ENCODE peak calls at places on chromosomes 11 and 22, in ten cellular contexts. Q is endothelial cell of umbilical vein, W is K562, B is HCT116, R is H1, Y is Panc1, L is transverse colon, A is suprapubic skin, G is GM23338, V is stomach. O is an unnamed sample. For H3K4me1, the result is how much of the 10 kb centered on the place peaks cover.

GRCh38 chr11:105022527-105022926 is 441 bp downstream of the CASP5 start:
- DNase-seq in B (no peak), G (no peak), V (no peak), L (no peak), R (no peak), Q (no peak), Y (no peak), W (no peak), A (no peak), O (no peak)

GRCh38 chr22:48698618-48699017 is 1129.1 kb downstream of the BRD1 start:
- DNase-seq in A (no peak), Y (no peak), L (no peak), W (no peak), G (no peak), V (no peak), R (no peak), B (no peak), Q (no peak), O (no peak)

GRCh38 chr22:29083576-29084566 is 11.0 kb downstream of the KREMEN1 start:
- DNase-seq in A (no peak), B (no peak), W (no peak), R (no peak), L (no peak), Q (no peak), Y (no peak), V (no peak), G (no peak), O (no peak)

GRCh38 chr11:57458410-57459111 is 1.8 kb upstream of the RTN4RL2 start:
- DNase-seq in L (peak), W (peak), V (peak), A (no peak), B (no peak), G (peak), R (no peak), Q (no peak), Y (no peak), O (no peak)

GRCh38 chr11:61491736-61492395 is 16.7 kb upstream of the LRRC10B start:
- DNase-seq in V (no peak), L (no peak), A (no peak), Y (no peak), B (no peak), R (no peak), W (no peak), G (no peak), Q (no peak), O (no peak)

GRCh38 chr11:69230856-69231425 is 63.0 kb upstream of the MYEOV start:
- DNase-seq in B (no peak), A (no peak), W (no peak), Y (no peak), Q (no peak), R (no peak), V (peak), G (no peak), L (no peak), O (peak)

GRCh38 chr22:29463487-29464088 is 16.4 kb upstream of the NEFH start:
- DNase-seq in A (no peak), L (no peak), Q (no peak), R (no peak), B (no peak), G (peak), W (no peak), V (no peak), Y (no peak), O (no peak)

GRCh38 chr22:19337137-19337536 is 45.6 kb upstream of the CLTCL1 start:
- DNase-seq in L (no peak), W (no peak), B (no peak), G (no peak), R (no peak), Y (no peak), Q (no peak), A (no peak), V (no peak), O (no peak)

GRCh38 chr22:43185860-43186261 is 1.1 kb downstream of the TTLL12 start:
- DNase-seq in W (no peak), Y (no peak), A (no peak), R (no peak), L (peak), V (peak), B (peak), G (peak), Q (peak), O (peak)

GRCh38 chr22:28034760-28035401 is 115.8 kb upstream of the PITPNB start:
- DNase-seq in V (peak), B (no peak), W (no peak), Q (peak), R (no peak), L (peak), A (peak), G (no peak), Y (no peak), O (no peak)

GRCh38 chr11:121892131-121892681 is 223.8 kb downstream of the BLID start:
- DNase-seq in A (no peak), W (no peak), Q (peak), L (no peak), B (no peak), G (peak), R (peak), Y (no peak), V (no peak), O (no peak)

GRCh38 chr22:18023509-18024275 is 669 bp downstream of the MICAL3 start:
- DNase-seq in V (peak), L (peak), R (peak), Y (no peak), B (peak), W (peak), Q (peak), A (peak), G (peak), O (peak)

GRCh38 chr22:46036558-46037408 is 59.8 kb upstream of the WNT7B start:
- DNase-seq in A (peak), V (peak), Q (peak), W (no peak), L (peak), B (peak), Y (no peak), R (no peak), G (peak), O (no peak)

GRCh38 chr22:29330291-29330690 is 14.8 kb upstream of the RASL10A start:
- DNase-seq in W (no peak), R (no peak), Q (no peak), B (no peak), V (no peak), Y (no peak), L (no peak), G (no peak), A (no peak), O (no peak)

GRCh38 chr11:14974723-14975587 is 2.8 kb upstream of the CALCA start:
- DNase-seq in Y (peak), V (peak), Q (peak), G (peak), B (peak), L (peak), A (no peak), R (no peak), W (peak), O (no peak)

GRCh38 chr11:73317373-73317772 is 9.3 kb downstream of the ARHGEF17 start:
- DNase-seq in Y (no peak), Q (no peak), G (no peak), L (peak), R (no peak), V (peak), A (no peak), B (no peak), W (no peak), O (peak)

GRCh38 chr22:28297504-28297903 is 378.4 kb upstream of the PITPNB start:
- DNase-seq in A (no peak), Y (no peak), V (no peak), B (no peak), Q (no peak), R (no peak), L (peak), W (no peak), G (no peak), O (no peak)

GRCh38 chr22:32849501-32849900 is 48.0 kb downstream of the TIMP3 start:
- DNase-seq in Y (no peak), Q (no peak), W (no peak), B (no peak), L (no peak), A (no peak), G (no peak), V (no peak), R (no peak), O (no peak)

GRCh38 chr22:17945851-17946690 is 78.3 kb downstream of the MICAL3 start:
- DNase-seq in Y (no peak), W (no peak), B (no peak), A (peak), V (peak), R (no peak), Q (no peak), G (no peak), L (no peak), O (no peak)

GRCh38 chr11:125141686-125142535 is 22.6 kb upstream of the PKNOX2 start:
- DNase-seq in V (peak), Q (peak), L (peak), A (no peak), R (no peak), B (no peak), W (peak), Y (peak), G (peak), O (no peak)

GRCh38 chr22:43320943-43321900 is 21.9 kb downstream of the SCUBE1 start:
- DNase-seq in A (no peak), G (no peak), V (no peak), W (peak), Q (no peak), B (no peak), R (no peak), L (no peak), Y (no peak), O (no peak)

GRCh38 chr11:12404461-12404860 is 27.1 kb downstream of the PARVA start:
- DNase-seq in V (no peak), Q (no peak), R (no peak), L (peak), G (no peak), B (no peak), Y (no peak), W (no peak), A (no peak), O (no peak)

GRCh38 chr22:35218079-35218478 is 39.2 kb upstream of the HMGXB4 start:
- DNase-seq in V (no peak), R (no peak), W (no peak), L (no peak), Q (no peak), A (no peak), B (no peak), Y (no peak), G (no peak), O (no peak)

GRCh38 chr11:15818132-15818842 is 538.1 kb downstream of the SOX6 start:
- DNase-seq in W (no peak), B (no peak), G (no peak), Y (no peak), R (no peak), Q (no peak), L (peak), A (no peak), V (no peak), O (no peak)

GRCh38 chr11:6640036-6640984 is 15.3 kb downstream of the DCHS1 start:
- DNase-seq in B (no peak), W (no peak), Q (no peak), G (no peak), L (no peak), R (no peak), Y (no peak), V (no peak), A (no peak), O (no peak)

GRCh38 chr22:17484608-17485007 is 78.7 kb upstream of the SLC25A18 start:
- DNase-seq in W (no peak), Y (no peak), B (no peak), R (no peak), V (no peak), L (no peak), Q (no peak), G (no peak), A (no peak), O (no peak)

GRCh38 chr11:86372586-86372985 is 2.1 kb upstream of the CCDC81 start:
- DNase-seq in L (no peak), Q (no peak), Y (no peak), R (no peak), B (no peak), V (no peak), W (no peak), G (no peak), A (no peak), O (no peak)

GRCh38 chr11:68763181-68763721 is 11.9 kb upstream of the TESMIN start:
- DNase-seq in Q (no peak), Y (no peak), L (peak), R (no peak), V (no peak), A (no peak), G (peak), B (no peak), W (no peak), O (no peak)

GRCh38 chr11:37370817-37371216 is 772.8 kb upstream of the RAG2 start:
- DNase-seq in B (no peak), Q (no peak), Y (no peak), W (no peak), V (no peak), L (no peak), G (no peak), A (no peak), R (no peak), O (no peak)

GRCh38 chr22:42202669-42203068 is 67.8 kb downstream of the TCF20 start:
- DNase-seq in L (no peak), V (no peak), W (no peak), Y (no peak), Q (no peak), A (no peak), G (no peak), B (no peak), R (no peak), O (no peak)

GRCh38 chr11:63814383-63814736 is 1.1 kb downstream of the SPINDOC start:
- DNase-seq in A (no peak), R (no peak), Y (no peak), Q (peak), V (no peak), L (no peak), W (no peak), B (no peak), G (no peak), O (no peak)

GRCh38 chr11:69008774-69009440 is 4.1 kb downstream of the MRGPRF start:
- DNase-seq in R (peak), Q (peak), V (peak), Y (no peak), A (peak), W (peak), L (peak), G (no peak), B (peak), O (no peak)

GRCh38 chr11:63915961-63916836 is 765 bp downstream of the RCOR2 start:
- DNase-seq in V (peak), Q (no peak), B (no peak), R (no peak), L (peak), A (no peak), G (peak), W (peak), Y (no peak), O (no peak)

GRCh38 chr22:21857501-21857914 is 9.9 kb downstream of the MAPK1 start:
- DNase-seq in A (no peak), Q (no peak), G (no peak), Y (no peak), W (no peak), B (no peak), V (no peak), R (no peak), L (no peak), O (no peak)

GRCh38 chr11:128776434-128777284 is 82.8 kb downstream of the FLI1 start:
- DNase-seq in Y (no peak), V (peak), R (no peak), A (no peak), W (peak), Q (no peak), L (no peak), G (peak), B (peak), O (no peak)
- TF ChIP-seq CTCF in Y (peak), V (peak), R (peak), A (no peak), W (peak), Q (peak), L (peak), G (peak), B (peak), O (no peak)

GRCh38 chr11:65445604-65446445 is 23.2 kb downstream of the NEAT1 start:
- DNase-seq in G (no peak), A (peak), B (no peak), L (no peak), R (no peak), Y (no peak), V (peak), W (no peak), Q (peak), O (no peak)

GRCh38 chr11:65442952-65443351 is 20.4 kb downstream of the NEAT1 start:
- DNase-seq in Q (peak), G (no peak), A (no peak), Y (no peak), R (no peak), B (no peak), W (no peak), V (no peak), L (no peak), O (no peak)

GRCh38 chr11:65445101-65445603 is 22.6 kb downstream of the NEAT1 start:
- DNase-seq in Q (peak), R (no peak), A (no peak), B (no peak), W (no peak), L (no peak), Y (no peak), G (no peak), V (no peak), O (no peak)

GRCh38 chr11:65446446-65447277 is 24.1 kb downstream of the NEAT1 start:
- DNase-seq in A (peak), Q (peak), V (peak), W (no peak), B (no peak), G (no peak), L (no peak), Y (no peak), R (no peak), O (no peak)

GRCh38 chr11:65444314-65445051 is 21.9 kb downstream of the NEAT1 start:
- DNase-seq in W (no peak), Y (no peak), R (no peak), V (no peak), A (no peak), L (no peak), G (no peak), B (no peak), Q (peak), O (no peak)
- H3K4me1 ChIP-seq in W (under half), Y (half or more), R (under half), V (under half), A (half or more), L (under half), G (under half), B (under half), Q (under half), O (under half)

GRCh38 chr22:40676644-40677043 is 2.6 kb upstream of the MCHR1 start:
- DNase-seq in G (no peak), Q (no peak), V (no peak), W (no peak), R (no peak), Y (no peak), L (no peak), A (no peak), B (no peak), O (no peak)

GRCh38 chr22:40673017-40673416 is 6.3 kb upstream of the MCHR1 start:
- DNase-seq in R (no peak), B (no peak), Y (no peak), W (no peak), Q (peak), L (no peak), V (no peak), A (no peak), G (no peak), O (no peak)

GRCh38 chr22:40671796-40672360 is 7.4 kb upstream of the MCHR1 start:
- DNase-seq in W (no peak), Q (no peak), G (no peak), A (no peak), Y (no peak), B (no peak), L (no peak), R (no peak), V (no peak), O (no peak)

GRCh38 chr22:40671369-40671768 is 7.9 kb upstream of the MCHR1 start:
- DNase-seq in V (no peak), A (no peak), G (peak), Q (no peak), R (no peak), L (no peak), Y (no peak), B (no peak), W (no peak), O (no peak)

DNA sequence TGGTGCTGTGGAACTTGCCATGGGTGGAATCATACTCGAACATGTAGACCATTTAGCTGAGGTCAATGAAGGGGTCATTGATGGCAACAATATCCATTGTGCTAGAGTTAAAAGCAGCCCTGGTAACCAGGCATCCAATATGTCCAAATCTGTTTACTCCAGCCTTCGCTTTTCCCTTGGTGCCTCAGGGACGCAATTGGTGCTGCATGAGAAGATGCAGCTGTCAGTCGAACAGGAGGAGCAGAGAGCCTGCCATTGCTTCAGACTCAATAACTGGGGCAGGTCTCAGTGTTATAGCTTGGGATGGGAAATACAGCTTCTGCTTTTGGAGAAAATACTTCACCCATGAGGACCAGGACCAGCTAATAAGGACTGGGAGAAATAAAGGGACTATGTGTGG is 5.0 kb upstream of the MCHR1 start:
- DNase-seq in G (no peak), W (no peak), A (no peak), V (no peak), Q (no peak), B (no peak), L (no peak), R (no peak), Y (no peak), O (no peak)
- TF ChIP-seq POLR2AphosphoS5 in G (no peak), W (no peak), A (no peak), V (no peak), Q (no peak), B (no peak), L (no peak), R (no peak), Y (no peak), O (no peak)

GRCh38 chr11:19683141-19683805 is 29.4 kb upstream of the NAV2 start:
- DNase-seq in V (no peak), L (peak), B (no peak), R (no peak), Y (no peak), Q (peak), A (peak), W (no peak), G (no peak), O (no peak)
- TF ChIP-seq CTCF in V (no peak), L (no peak), B (no peak), R (no peak), Y (no peak), Q (no peak), A (no peak), W (no peak), G (no peak), O (no peak)

GRCh38 chr11:67419330-67420049 is 4.0 kb downstream of the CARNS1 start:
- DNase-seq in A (no peak), Q (no peak), G (no peak), Y (no peak), R (no peak), W (no peak), L (no peak), V (no peak), B (no peak), O (no peak)

GRCh38 chr11:67416416-67417335 is 1.2 kb downstream of the CARNS1 start:
- DNase-seq in R (no peak), Q (peak), W (no peak), G (peak), B (no peak), L (no peak), A (no peak), V (peak), Y (no peak), O (no peak)

GRCh38 chr11:67417425-67417824 is 1.9 kb downstream of the CARNS1 start:
- DNase-seq in W (no peak), B (no peak), L (no peak), Q (no peak), G (no peak), V (no peak), A (no peak), Y (no peak), R (no peak), O (no peak)

GRCh38 chr11:67420147-67420645 is 4.7 kb downstream of the CARNS1 start:
- DNase-seq in R (no peak), Y (no peak), G (no peak), A (no peak), L (no peak), Q (no peak), V (no peak), W (peak), B (no peak), O (no peak)

GRCh38 chr11:67418476-67419281 is 3.2 kb downstream of the CARNS1 start:
- DNase-seq in W (no peak), B (no peak), G (no peak), A (no peak), R (no peak), Y (no peak), V (peak), L (no peak), Q (no peak), O (peak)
- H3K4me1 ChIP-seq in W (under half), B (under half), G (under half), A (half or more), R (under half), Y (under half), V (half or more), L (under half), Q (under half), O (under half)

GRCh38 chr22:37064553-37064952 is 13.0 kb downstream of the KCTD17 start:
- DNase-seq in Q (no peak), G (no peak), L (no peak), B (no peak), Y (no peak), A (no peak), V (no peak), R (no peak), W (no peak), O (no peak)
- TF ChIP-seq POLR2AphosphoS5 in Q (no peak), G (no peak), L (no peak), B (no peak), Y (no peak), A (no peak), V (no peak), R (no peak), W (no peak), O (no peak)

GRCh38 chr11:113234888-113235287 is 79.5 kb upstream of the TTC12 start:
- DNase-seq in G (no peak), Q (no peak), L (no peak), A (no peak), W (no peak), V (no peak), R (no peak), B (no peak), Y (no peak), O (no peak)
- TF ChIP-seq CTCF in G (no peak), Q (no peak), L (no peak), A (no peak), W (no peak), V (no peak), R (no peak), B (no peak), Y (no peak), O (no peak)

O was measured in breast epithelium.